ENCODE peak calls at places on chromosomes 11 and 22, in ten cellular contexts. N is MG63, Y is mucosa of gallbladder, X is hepatic stellate cell, E is foreskin keratinocyte, V is omental fat pad, C is T-helper 2 cell, B is ELR, D is chondrocyte, R is DMS153. S is an unnamed sample.

GRCh38 chr11:130522284-130522961 is 74.0 kb downstream of the ADAMTS15 start:
- DNase-seq in N (peak), Y (peak), X (peak), E (peak), V (peak), C (no peak), B (peak), D (no peak), R (no peak), S (peak)

GRCh38 chr22:46064966-46065666 is 85.2 kb upstream of the PPARA start:
- DNase-seq in N (no peak), Y (no peak), X (no peak), E (peak), V (no peak), C (no peak), B (peak), D (no peak), R (peak), S (peak)

GRCh38 chr11:70437111-70437784 is 38.9 kb downstream of the CTTN start:
- DNase-seq in N (no peak), Y (no peak), X (no peak), E (no peak), V (no peak), C (no peak), B (no peak), D (no peak), R (no peak), S (no peak)

GRCh38 chr22:28442951-28443876 is 236.4 kb downstream of the TTC28 start:
- DNase-seq in N (peak), Y (peak), X (peak), E (peak), V (no peak), C (no peak), B (peak), D (no peak), R (no peak), S (peak)

GRCh38 chr11:73866095-73866579 is 10.5 kb downstream of the COA4 start:
- DNase-seq in N (peak), Y (no peak), X (peak), E (no peak), V (no peak), C (no peak), B (peak), D (no peak), R (no peak), S (no peak)

GRCh38 chr11:66950113-66950535 is 8.1 kb downstream of the PC start:
- DNase-seq in N (no peak), Y (no peak), X (peak), E (peak), V (no peak), C (no peak), B (peak), D (no peak), R (peak), S (no peak)

GRCh38 chr11:76436020-76436419 is 8.8 kb upstream of the EMSY start:
- DNase-seq in N (no peak), Y (no peak), X (no peak), E (no peak), V (no peak), C (no peak), B (peak), D (no peak), R (no peak), S (no peak)

GRCh38 chr11:10401275-10401674 is 53.8 kb upstream of the AMPD3 start:
- DNase-seq in N (peak), Y (no peak), X (no peak), E (no peak), V (no peak), C (no peak), B (no peak), D (no peak), R (no peak), S (no peak)

GRCh38 chr11:79461144-79461543 is 20.3 kb upstream of the TENM4 start:
- DNase-seq in N (no peak), Y (peak), X (no peak), E (peak), V (no peak), C (no peak), B (peak), D (no peak), R (no peak), S (peak)

GRCh38 chr11:125423247-125423849 is 72.7 kb downstream of the FEZ1 start:
- DNase-seq in N (no peak), Y (no peak), X (no peak), E (no peak), V (no peak), C (no peak), B (peak), D (no peak), R (peak), S (no peak)

GRCh38 chr11:125300791-125301218 is 136.3 kb downstream of the PKNOX2 start:
- DNase-seq in N (peak), Y (no peak), X (peak), E (peak), V (no peak), C (no peak), B (peak), D (no peak), R (no peak), S (no peak)

GRCh38 chr22:31089101-31090100 is 8.3 kb downstream of the SMTN start:
- DNase-seq in N (no peak), Y (no peak), X (peak), E (no peak), V (no peak), C (peak), B (peak), D (no peak), R (no peak), S (peak)

GRCh38 chr11:77967753-77968152 is 26.7 kb downstream of the INTS4 start:
- DNase-seq in N (no peak), Y (no peak), X (no peak), E (no peak), V (no peak), C (no peak), B (no peak), D (no peak), R (peak), S (no peak)

GRCh38 chr11:121112498-121113455 is 11.7 kb downstream of the TECTA start:
- DNase-seq in N (peak), Y (peak), X (peak), E (peak), V (no peak), C (no peak), B (peak), D (no peak), R (peak), S (peak)

GRCh38 chr22:44972363-44973083 is 37.3 kb downstream of the PHF21B start:
- DNase-seq in N (no peak), Y (no peak), X (no peak), E (no peak), V (no peak), C (no peak), B (no peak), D (no peak), R (peak), S (peak)

GRCh38 chr11:129324533-129325175 is 51.0 kb upstream of the BARX2 start:
- DNase-seq in N (no peak), Y (peak), X (no peak), E (no peak), V (no peak), C (no peak), B (peak), D (no peak), R (peak), S (no peak)

GRCh38 chr11:58647866-58648265 is 25.4 kb downstream of the CNTF start:
- DNase-seq in N (no peak), Y (no peak), X (no peak), E (no peak), V (no peak), C (no peak), B (no peak), D (no peak), R (no peak), S (no peak)

GRCh38 chr11:17475666-17476316 is 854 bp downstream of the ABCC8 start:
- DNase-seq in N (no peak), Y (no peak), X (no peak), E (no peak), V (no peak), C (no peak), B (no peak), D (no peak), R (no peak), S (no peak)

GRCh38 chr11:121904148-121904547 is 211.9 kb downstream of the BLID start:
- DNase-seq in N (no peak), Y (no peak), X (no peak), E (no peak), V (no peak), C (no peak), B (no peak), D (no peak), R (no peak), S (peak)

GRCh38 chr11:114044042-114044871 is 15.3 kb upstream of the ZBTB16 start:
- DNase-seq in N (no peak), Y (no peak), X (no peak), E (no peak), V (no peak), C (no peak), B (no peak), D (no peak), R (no peak), S (no peak)

GRCh38 chr22:36934940-36935610 is 21.6 kb downstream of the CSF2RB start:
- DNase-seq in N (no peak), Y (no peak), X (no peak), E (no peak), V (no peak), C (no peak), B (no peak), D (no peak), R (no peak), S (no peak)

GRCh38 chr11:34977039-34977906 is 60.9 kb downstream of the PDHX start:
- DNase-seq in N (peak), Y (no peak), X (peak), E (peak), V (no peak), C (no peak), B (peak), D (no peak), R (no peak), S (no peak)

GRCh38 chr22:28883917-28884753 is 763 bp downstream of the ZNRF3 start:
- DNase-seq in N (peak), Y (peak), X (peak), E (peak), V (no peak), C (peak), B (peak), D (peak), R (no peak), S (no peak)

GRCh38 chr11:89405629-89406028 is 85.5 kb downstream of the NOX4 start:
- DNase-seq in N (no peak), Y (no peak), X (no peak), E (peak), V (no peak), C (no peak), B (peak), D (no peak), R (no peak), S (no peak)